ENCODE peak calls at places on chromosome 22, in four cellular contexts. U is upper lobe of right lung, E is endothelial cell of umbilical vein, L is Peyer's patch. V is an unnamed sample.

GRCh38 chr22:31504282-31504681 is 7.9 kb downstream of the SFI1 start:
- DNase-seq in E (no peak), U (no peak), L (no peak), V (no peak)

GRCh38 chr22:17965538-17966402 is 58.6 kb downstream of the MICAL3 start:
- DNase-seq in E (no peak), L (no peak), U (no peak), V (no peak)

GRCh38 chr22:45548991-45549736 is 46.5 kb downstream of the FBLN1 start:
- DNase-seq in U (no peak), L (peak), E (no peak), V (no peak)

GRCh38 chr22:20550851-20551744 is 43.7 kb downstream of the MED15 start:
- DNase-seq in E (peak), L (no peak), U (no peak), V (no peak)

GRCh38 chr22:46774456-46775363 is 12.3 kb downstream of the TBC1D22A start:
- DNase-seq in U (no peak), E (no peak), L (peak), V (no peak)

GRCh38 chr22:21962655-21962949 is 10.0 kb upstream of the PPM1F start:
- DNase-seq in L (no peak), U (no peak), E (no peak), V (no peak)

GRCh38 chr22:38618682-38619081 is 37.5 kb downstream of the FAM227A start:
- DNase-seq in U (no peak), E (no peak), L (no peak), V (no peak)

GRCh38 chr22:28025866-28026575 is 107.0 kb upstream of the PITPNB start:
- DNase-seq in E (no peak), U (peak), L (no peak), V (no peak)

GRCh38 chr22:44549701-44550100 is 51.7 kb upstream of the RTL6 start:
- DNase-seq in E (no peak), U (peak), L (no peak), V (no peak)

GRCh38 chr22:36846271-36846670 is 14.5 kb upstream of the NCF4 start:
- DNase-seq in L (no peak), U (peak), E (no peak), V (no peak)
- TF ChIP-seq CTCF in L (no peak), U (no peak), E (no peak), V (no peak)

DNA sequence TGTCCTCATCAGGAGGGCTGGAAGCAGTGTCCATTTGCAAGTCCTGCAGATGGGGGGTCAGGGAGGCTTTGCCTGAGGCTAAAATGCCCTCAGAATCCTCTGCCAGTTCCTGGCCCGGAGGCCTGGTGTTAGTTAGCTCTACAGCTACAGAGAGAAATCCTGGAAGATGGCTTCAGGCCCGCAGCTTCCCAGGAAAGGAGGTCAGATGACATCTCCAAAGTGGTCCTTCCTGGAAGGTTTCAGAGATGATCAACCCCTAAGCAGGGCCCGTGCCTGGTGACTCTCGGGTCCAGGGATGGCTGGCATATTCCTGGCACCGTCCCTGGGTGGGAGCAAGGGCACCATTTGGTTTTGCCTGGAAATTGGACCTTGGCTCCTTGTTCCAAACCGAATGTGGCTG is 959.1 kb downstream of the BRD1 start:
- DNase-seq in L (peak), E (no peak), U (peak), V (no peak)
- TF ChIP-seq CTCF in L (no peak), E (no peak), U (no peak), V (no peak)

GRCh38 chr22:40679964-40680818 is 907 bp downstream of the MCHR1 start:
- DNase-seq in U (no peak), L (no peak), E (peak), V (no peak)
- TF ChIP-seq CTCF in U (no peak), L (no peak), E (peak), V (no peak)

GRCh38 chr22:19178659-19179471 is at the start of gene SLC25A1:
- DNase-seq in E (peak), U (peak), L (peak), V (no peak)

GRCh38 chr22:19180740-19181410 is 2.3 kb upstream of the SLC25A1 start:
- DNase-seq in U (no peak), E (no peak), L (no peak), V (no peak)

GRCh38 chr22:19178065-19178658 is 374 bp downstream of the SLC25A1 start:
- DNase-seq in U (peak), E (peak), L (peak), V (no peak)

GRCh38 chr22:19180234-19180633 is 1.7 kb upstream of the SLC25A1 start:
- DNase-seq in E (no peak), L (no peak), U (no peak), V (no peak)

GRCh38 chr22:19179472-19180048 is 1.0 kb upstream of the SLC25A1 start:
- DNase-seq in L (peak), U (peak), E (peak), V (no peak)
- TF ChIP-seq CTCF in L (peak), U (peak), E (peak), V (peak)